ENCODE peak calls at places on chromosomes 4 and X, in five cellular contexts. I is sigmoid colon, C is stomach, W is HepG2, P is breast epithelium. T is an unnamed sample. For H3K4me1, the result is how much of the 10 kb centered on the place peaks cover.

GRCh38 chr4:26127851-26128337 is 192.9 kb upstream of the RBPJ start:
- DNase-seq in W (no peak), I (no peak), C (peak), P (peak), T (no peak)

GRCh38 chr4:38583102-38583501 is 80.9 kb upstream of the KLF3 start:
- DNase-seq in I (no peak), P (no peak), C (no peak), W (no peak), T (no peak)

GRCh38 chr4:6730603-6731300 is 14.8 kb downstream of the BLOC1S4 start:
- DNase-seq in P (no peak), C (no peak), I (no peak), W (no peak), T (no peak)

GRCh38 chr4:111961806-111962205 is 183.4 kb upstream of the FAM241A start:
- DNase-seq in I (no peak), P (no peak), W (no peak), C (no peak), T (no peak)

GRCh38 chr4:104493071-104493831 is 1.4 kb downstream of the CXXC4 start:
- DNase-seq in W (no peak), P (no peak), I (no peak), C (no peak), T (no peak)

GRCh38 chrX:132651411-132652086 is 162.7 kb upstream of the MBNL3 start:
- DNase-seq in C (no peak), P (no peak), I (no peak), W (no peak), T (no peak)

GRCh38 chrX:38890326-38890725 is 89.1 kb downstream of the MID1IP1 start:
- DNase-seq in W (no peak), C (no peak), I (no peak), P (no peak), T (no peak)

GRCh38 chrX:119145241-119145653 is 17.6 kb upstream of the KIAA1210 start:
- DNase-seq in C (no peak), I (no peak), W (no peak), P (no peak), T (peak)

GRCh38 chr4:39635023-39635422 is 3.6 kb downstream of the SMIM14 start:
- DNase-seq in W (no peak), C (peak), I (no peak), P (peak), T (no peak)

GRCh38 chrX:153735274-153735673 is 10.6 kb downstream of the ABCD1 start:
- DNase-seq in P (no peak), C (no peak), W (no peak), I (no peak), T (no peak)

DNA sequence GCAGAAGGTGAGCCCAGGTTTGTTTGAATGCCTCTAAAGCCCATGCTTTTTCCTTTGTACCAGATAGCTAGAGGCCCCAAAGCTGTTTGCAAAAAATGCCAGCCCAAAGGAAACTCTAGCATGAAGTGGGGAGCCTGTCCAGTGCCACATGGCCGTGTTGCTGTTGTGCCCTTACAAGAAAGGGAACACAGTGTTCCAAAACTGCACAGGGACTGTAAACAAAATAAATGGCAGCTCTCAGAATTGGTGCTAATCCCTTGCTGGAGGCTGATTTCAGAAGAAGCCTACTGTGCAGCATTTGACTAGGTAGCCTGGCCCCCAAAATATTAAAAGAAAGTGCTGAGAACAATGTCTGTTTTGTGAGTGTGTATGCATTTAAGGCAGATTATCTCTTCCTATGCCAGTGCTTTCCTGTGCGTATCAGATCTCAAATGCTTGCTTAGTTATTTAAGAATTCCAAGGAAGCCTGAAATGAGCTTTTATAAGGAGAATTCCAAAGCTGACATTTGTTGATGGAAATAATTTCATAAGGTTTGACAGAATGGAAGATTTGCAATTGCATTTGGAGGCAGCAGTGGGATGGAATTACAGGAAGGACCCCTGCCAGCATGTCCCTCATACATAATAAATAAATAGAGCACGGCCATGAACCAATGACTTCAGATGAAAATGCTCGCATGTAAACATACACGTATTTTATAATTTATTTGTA is 115.7 kb downstream of the IRF2 start:
- DNase-seq in W (no peak), I (no peak), C (no peak), P (no peak), T (no peak)
- H3K4me1 ChIP-seq in W (half or more), I (under half), C (under half), P (under half), T (under half)

GRCh38 chr4:156584100-156584499 is 387.5 kb downstream of the PDGFC start:
- DNase-seq in W (no peak), P (no peak), I (no peak), C (no peak), T (no peak)

GRCh38 chr4:156578713-156579112 is 392.9 kb downstream of the PDGFC start:
- DNase-seq in C (no peak), P (no peak), I (no peak), W (no peak), T (no peak)

GRCh38 chr4:156581693-156582092 is 389.9 kb downstream of the PDGFC start:
- DNase-seq in P (no peak), W (no peak), C (no peak), I (no peak), T (no peak)

GRCh38 chr4:156583265-156583664 is 388.3 kb downstream of the PDGFC start:
- DNase-seq in C (no peak), P (no peak), W (no peak), I (no peak), T (no peak)

GRCh38 chr4:156581282-156581681 is 390.3 kb downstream of the PDGFC start:
- DNase-seq in C (no peak), W (no peak), P (no peak), I (no peak), T (no peak)
- H3K4me3 ChIP-seq in C (no peak), W (no peak), P (peak), I (no peak), T (no peak)

GRCh38 chr4:63296773-63297172 is 1112.5 kb downstream of the TECRL start:
- DNase-seq in W (peak), I (no peak), C (no peak), P (no peak), T (no peak)
- TF ChIP-seq CTCF in W (no peak), I (no peak), C (no peak), P (no peak), T (no peak)

GRCh38 chrX:20421697-20422096 is 155.0 kb upstream of the RPS6KA3 start:
- DNase-seq in P (no peak), C (no peak), I (no peak), W (no peak), T (no peak)
- H3K4me1 ChIP-seq in P (under half), C (under half), I (under half), W (under half), T (under half)

GRCh38 chr4:184568770-184569169 is 80.5 kb downstream of the CASP3 start:
- DNase-seq in I (no peak), C (no peak), W (no peak), P (no peak), T (no peak)
- H3K4me3 ChIP-seq in I (no peak), C (no peak), W (no peak), P (peak), T (no peak)